ENCODE peak calls at places on chromosomes 6 and 20, in nine cellular contexts. T is astrocyte; C is heart right ventricle; Z is naive thymus-derived CD4-positive, alpha-beta T cell; A is neuronal stem cell; L is PC-9; P is right cardiac atrium; V is MM.1S; O is AG04450. W is an unnamed sample. For H3K9me3, the result is how much of the 10 kb centered on the place peaks cover.

GRCh38 chr20:17762873-17763557 is 63.2 kb downstream of the BANF2 start:
- DNase-seq in T (no peak), C (no peak), Z (no peak), A (no peak), L (peak), P (no peak), V (no peak), O (no peak), W (no peak)

GRCh38 chr6:17098007-17098406 is 3.8 kb upstream of the STMND1 start:
- DNase-seq in T (no peak), C (no peak), Z (no peak), A (no peak), L (no peak), P (no peak), V (no peak), O (no peak), W (no peak)

GRCh38 chr6:142728367-142728766 is 216.6 kb downstream of the HIVEP2 start:
- DNase-seq in T (no peak), C (no peak), Z (no peak), A (no peak), L (peak), P (no peak), V (no peak), O (no peak), W (no peak)

GRCh38 chr6:140051521-140052455 is 677.3 kb upstream of the CITED2 start:
- DNase-seq in T (peak), C (no peak), Z (no peak), A (no peak), L (peak), P (no peak), V (no peak), O (peak), W (peak)

GRCh38 chr6:116397960-116398359 is 27.2 kb downstream of the DSE start:
- DNase-seq in T (peak), C (no peak), Z (no peak), A (no peak), L (no peak), P (no peak), V (no peak), O (no peak), W (peak)

GRCh38 chr6:125251516-125252229 is 50.1 kb downstream of the HDDC2 start:
- DNase-seq in T (peak), C (no peak), Z (no peak), A (peak), L (no peak), P (peak), V (no peak), O (no peak), W (peak)

GRCh38 chr6:77511860-77512259 is 48.6 kb upstream of the HTR1B start:
- DNase-seq in T (no peak), C (no peak), Z (no peak), A (no peak), L (no peak), P (no peak), V (no peak), O (no peak), W (no peak)

GRCh38 chr6:7920425-7920824 is 9.8 kb upstream of the TXNDC5 start:
- DNase-seq in T (no peak), C (no peak), Z (no peak), A (no peak), L (no peak), P (no peak), V (no peak), O (no peak), W (peak)

GRCh38 chr6:122749451-122750050 is 30.0 kb upstream of the FABP7 start:
- DNase-seq in T (no peak), C (no peak), Z (no peak), A (no peak), L (no peak), P (no peak), V (no peak), O (no peak), W (no peak)

GRCh38 chr20:57996936-57997629 is 231.4 kb downstream of the ANKRD60 start:
- DNase-seq in T (peak), C (no peak), Z (no peak), A (no peak), L (peak), P (no peak), V (no peak), O (no peak), W (peak)

GRCh38 chr6:85803721-85804120 is 161.0 kb upstream of the SYNCRIP start:
- DNase-seq in T (no peak), C (no peak), Z (no peak), A (no peak), L (no peak), P (no peak), V (no peak), O (no peak), W (no peak)

GRCh38 chr6:81465859-81466258 is 286.6 kb downstream of the TENT5A start:
- DNase-seq in T (no peak), C (no peak), Z (no peak), A (peak), L (no peak), P (no peak), V (peak), O (no peak), W (peak)

GRCh38 chr6:32689531-32690505 is 23.4 kb upstream of the HLA-DQB1 start:
- DNase-seq in T (no peak), C (no peak), Z (no peak), A (no peak), L (no peak), P (no peak), V (peak), O (no peak), W (peak)

GRCh38 chr6:90294614-90294988 is 2.0 kb downstream of the BACH2 start:
- DNase-seq in T (no peak), C (no peak), Z (peak), A (no peak), L (no peak), P (no peak), V (peak), O (no peak), W (peak)

GRCh38 chr6:96468681-96469224 is 52.9 kb upstream of the UFL1 start:
- DNase-seq in T (no peak), C (no peak), Z (no peak), A (no peak), L (no peak), P (no peak), V (peak), O (no peak), W (peak)

GRCh38 chr6:2468601-2468955 is 223.2 kb upstream of the GMDS start:
- DNase-seq in T (peak), C (no peak), Z (no peak), A (no peak), L (peak), P (no peak), V (no peak), O (no peak), W (no peak)

GRCh38 chr20:21102691-21103311 is 3.4 kb downstream of the LINC00237 start:
- DNase-seq in T (no peak), C (peak), Z (peak), A (no peak), L (no peak), P (peak), V (no peak), O (no peak), W (peak)

GRCh38 chr6:159555082-159555481 is 138.0 kb downstream of the SOD2 start:
- DNase-seq in T (no peak), C (no peak), Z (no peak), A (no peak), L (no peak), P (no peak), V (no peak), O (no peak), W (no peak)
- H3K9me3 ChIP-seq in T (under half), C (under half), Z (under half), A (under half), L (under half), P (under half), V (under half), O (under half), W (under half)

DNA sequence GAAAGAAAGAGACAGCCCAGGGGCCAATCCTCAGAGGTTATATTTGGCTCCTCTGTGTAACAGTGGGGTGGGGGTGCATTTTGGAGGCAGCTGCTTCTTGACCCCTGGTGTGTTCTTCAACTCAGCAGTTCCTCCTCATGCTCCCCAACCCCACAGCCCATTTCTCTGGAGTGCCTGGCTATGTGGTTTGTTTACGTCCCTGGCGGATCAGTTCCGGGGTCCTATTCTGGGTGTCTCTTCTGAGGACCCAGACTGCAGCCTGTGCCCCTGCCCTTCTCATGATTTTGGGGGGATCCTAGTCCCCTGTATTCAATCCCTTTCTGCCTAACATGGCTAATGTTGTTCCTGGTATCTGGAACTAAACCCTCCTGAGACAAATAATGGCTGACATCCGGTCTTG is 70.5 kb upstream of the SULF2 start:
- DNase-seq in T (no peak), C (no peak), Z (no peak), A (no peak), L (no peak), P (no peak), V (no peak), O (no peak), W (no peak)
- H3K27ac ChIP-seq in T (no peak), C (no peak), Z (no peak), A (no peak), L (peak), P (no peak), V (no peak), O (no peak), W (no peak)

DNA sequence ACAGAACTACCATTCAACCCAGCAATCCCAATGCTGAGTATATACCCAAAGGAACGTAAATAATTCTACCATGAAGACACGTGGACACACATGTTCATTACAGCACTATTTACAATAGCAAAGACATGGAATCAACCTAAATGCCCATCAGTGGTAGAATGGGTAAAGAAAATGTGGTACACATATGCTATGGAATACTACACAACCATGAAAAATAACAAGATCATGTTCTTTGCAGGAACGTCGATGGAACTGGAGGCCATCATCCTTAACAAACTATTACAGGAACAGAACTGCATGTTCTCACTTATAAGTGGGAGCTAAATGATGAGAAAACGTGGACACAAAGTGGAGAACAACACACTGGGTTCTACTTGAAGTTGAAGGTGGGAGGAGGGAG is 22.4 kb upstream of the ELOVL4 start:
- DNase-seq in T (no peak), C (no peak), Z (no peak), A (no peak), L (no peak), P (no peak), V (no peak), O (no peak), W (no peak)
- H3K9me3 ChIP-seq in T (under half), C (under half), Z (under half), A (under half), L (under half), P (under half), V (under half), O (under half), W (under half)

GRCh38 chr6:136644597-136644952 is 94.4 kb upstream of the MAP7 start:
- DNase-seq in T (no peak), C (no peak), Z (no peak), A (no peak), L (no peak), P (no peak), V (no peak), O (no peak), W (no peak)

GRCh38 chr6:136641873-136642465 is 91.7 kb upstream of the MAP7 start:
- DNase-seq in T (no peak), C (no peak), Z (no peak), A (no peak), L (no peak), P (no peak), V (no peak), O (no peak), W (no peak)

GRCh38 chr6:136641166-136641565 is 90.9 kb upstream of the MAP7 start:
- DNase-seq in T (no peak), C (no peak), Z (no peak), A (no peak), L (no peak), P (no peak), V (no peak), O (no peak), W (no peak)

GRCh38 chr6:136646377-136646776 is 96.2 kb upstream of the MAP7 start:
- DNase-seq in T (peak), C (no peak), Z (no peak), A (no peak), L (no peak), P (no peak), V (no peak), O (no peak), W (peak)

GRCh38 chr6:136643850-136644596 is 93.8 kb upstream of the MAP7 start:
- DNase-seq in T (peak), C (peak), Z (peak), A (peak), L (peak), P (peak), V (peak), O (peak), W (peak)
- H3K27ac ChIP-seq in T (no peak), C (peak), Z (no peak), A (no peak), L (no peak), P (peak), V (no peak), O (no peak), W (no peak)

DNA sequence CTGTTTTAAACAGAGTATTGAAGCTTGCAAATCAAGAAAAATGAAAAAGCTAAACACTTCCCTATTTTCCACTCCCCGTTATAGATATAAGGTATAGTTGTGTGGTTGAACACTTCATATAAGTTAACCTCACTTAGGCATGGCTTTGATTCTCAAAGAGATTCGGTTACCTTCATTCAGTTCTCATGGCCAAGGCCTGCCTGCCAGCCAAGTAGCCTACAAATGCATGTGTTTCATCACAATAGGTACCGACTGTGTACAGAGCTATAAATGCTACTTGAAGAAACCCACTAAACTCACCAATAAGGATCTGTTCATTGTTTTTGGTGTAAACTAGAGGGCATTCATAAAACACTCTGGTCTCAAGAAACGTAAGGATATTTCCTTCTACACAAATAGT is 27.8 kb downstream of the PM20D2 start:
- DNase-seq in T (no peak), C (no peak), Z (no peak), A (no peak), L (no peak), P (no peak), V (no peak), O (no peak), W (no peak)
- H3K9me3 ChIP-seq in T (under half), C (under half), Z (under half), A (under half), L (under half), P (under half), V (under half), O (under half), W (under half)

GRCh38 chr6:108576724-108577123 is 16.0 kb downstream of the FOXO3 start:
- DNase-seq in T (no peak), C (no peak), Z (peak), A (no peak), L (no peak), P (no peak), V (peak), O (no peak), W (no peak)
- H3K27ac ChIP-seq in T (no peak), C (peak), Z (no peak), A (no peak), L (peak), P (no peak), V (peak), O (no peak), W (no peak)

GRCh38 chr20:59631751-59632380 is 27.5 kb downstream of the PHACTR3 start:
- DNase-seq in T (no peak), C (no peak), Z (no peak), A (no peak), L (no peak), P (no peak), V (no peak), O (no peak), W (no peak)
- H3K9me3 ChIP-seq in T (under half), C (under half), Z (under half), A (under half), L (under half), P (under half), V (under half), O (under half), W (under half)

GRCh38 chr6:15623282-15624116 is 39.3 kb downstream of the DTNBP1 start:
- DNase-seq in T (no peak), C (no peak), Z (peak), A (no peak), L (no peak), P (peak), V (peak), O (no peak), W (peak)
- H3K27ac ChIP-seq in T (no peak), C (peak), Z (no peak), A (no peak), L (no peak), P (no peak), V (no peak), O (no peak), W (no peak)

W was measured in GM23248.